ENCODE peak calls at places on chromosomes 2 and 18, in five cellular contexts. K is posterior cingulate gyrus, S is GM19239, C is NCI-H1694, F is SHP77. B is an unnamed sample.

GRCh38 chr2:239695728-239696240 is 295.0 kb upstream of the HDAC4 start:
- DNase-seq in C (no peak), K (no peak), S (no peak), F (no peak), B (no peak)

GRCh38 chr2:44945676-44946427 is 4.3 kb downstream of the SIX3 start:
- DNase-seq in F (no peak), S (no peak), K (peak), C (no peak), B (no peak)

GRCh38 chr18:75727479-75727878 is 300.0 kb upstream of the SMIM21 start:
- DNase-seq in C (peak), F (peak), K (peak), S (peak), B (peak)

GRCh38 chr2:17719562-17720371 is 33.8 kb downstream of the SMC6 start:
- DNase-seq in F (no peak), K (no peak), S (peak), C (peak), B (peak)

GRCh38 chr2:230658877-230659652 is 53.6 kb upstream of the CAB39 start:
- DNase-seq in K (peak), F (no peak), S (no peak), C (no peak), B (no peak)

GRCh38 chr18:65725421-65726050 is 25.3 kb upstream of the CDH7 start:
- DNase-seq in K (peak), C (no peak), S (no peak), F (peak), B (peak)

GRCh38 chr18:57353940-57354461 is 1.6 kb downstream of the ST8SIA3 start:
- DNase-seq in C (no peak), K (peak), F (peak), S (peak), B (peak)

GRCh38 chr18:13660510-13660909 is 65.8 kb downstream of the FAM210A start:
- DNase-seq in F (no peak), C (no peak), S (no peak), K (no peak), B (no peak)

GRCh38 chr2:69211111-69211510 is 175.9 kb downstream of the GFPT1 start:
- DNase-seq in S (no peak), C (no peak), F (no peak), K (no peak), B (no peak)

GRCh38 chr2:950627-950992 is at the start of gene SNTG2:
- DNase-seq in F (no peak), K (no peak), C (no peak), S (no peak), B (no peak)

GRCh38 chr2:192051533-192051932 is 143.2 kb downstream of the TMEFF2 start:
- DNase-seq in F (peak), K (no peak), C (no peak), S (no peak), B (no peak)

GRCh38 chr2:36750101-36750500 is 53.6 kb downstream of the VIT start:
- DNase-seq in F (no peak), K (no peak), S (no peak), C (no peak), B (no peak)

GRCh38 chr2:97910403-97911209 is 85.1 kb downstream of the TMEM131 start:
- DNase-seq in F (no peak), S (no peak), K (no peak), C (no peak), B (no peak)

GRCh38 chr2:3172265-3172935 is 205.2 kb downstream of the EIPR1 start:
- DNase-seq in K (no peak), S (no peak), F (no peak), C (peak), B (no peak)

GRCh38 chr2:20025065-20025786 is 12.8 kb upstream of the MATN3 start:
- DNase-seq in C (no peak), F (no peak), S (no peak), K (no peak), B (no peak)

GRCh38 chr2:231942180-231942579 is 16.0 kb upstream of the NPPC start:
- DNase-seq in S (no peak), K (no peak), C (no peak), F (no peak), B (no peak)

GRCh38 chr2:229563388-229563787 is 151.0 kb downstream of the DNER start:
- DNase-seq in F (no peak), S (no peak), K (no peak), C (no peak), B (no peak)

GRCh38 chr2:201185863-201186262 is 2.9 kb downstream of the CASP10 start:
- DNase-seq in C (no peak), F (no peak), S (no peak), K (no peak), B (no peak)

GRCh38 chr2:70672990-70673647 is 94.9 kb downstream of the ADD2 start:
- DNase-seq in F (no peak), K (peak), S (no peak), C (no peak), B (no peak)

GRCh38 chr2:64283641-64284371 is 139.6 kb upstream of the PELI1 start:
- DNase-seq in C (no peak), K (no peak), F (no peak), S (peak), B (no peak)

GRCh38 chr2:109238580-109238979 is 109.6 kb downstream of the SH3RF3 start:
- DNase-seq in F (no peak), K (peak), C (no peak), S (peak), B (no peak)

GRCh38 chr18:13136689-13137040 is 81.9 kb upstream of the LDLRAD4 start:
- DNase-seq in C (no peak), K (peak), F (no peak), S (peak), B (no peak)